ENCODE peak calls at places on chromosomes 5 and 9, in ten cellular contexts. I, W, O, D, Q, R, V, Y, K and C are unnamed samples.

GRCh38 chr5:77991084-77991483 is 214.9 kb upstream of the TBCA start:
- DNase-seq in O (no peak), K (no peak), D (no peak), Y (no peak), W (no peak), Q (no peak), I (no peak), R (peak; percentile 10), V (no peak), C (no peak)

GRCh38 chr9:129109952-129110739 is 447 bp downstream of the CRAT start:
- DNase-seq in K (no peak), D (peak; percentile 45), O (no peak), W (no peak), V (no peak), Y (no peak), Q (no peak), I (peak; percentile 66), R (no peak), C (peak; percentile 70)

GRCh38 chr5:6576861-6577501 is 55.9 kb downstream of the NSUN2 start:
- DNase-seq in Y (no peak), D (peak; percentile 74), K (peak; percentile 43), R (no peak), Q (peak; percentile 51), I (no peak), O (no peak), W (no peak), V (no peak), C (peak; percentile 36)

GRCh38 chr9:112726428-112726827 is 8.5 kb upstream of the INIP start:
- DNase-seq in I (no peak), W (no peak), Q (no peak), O (no peak), Y (no peak), D (no peak), R (no peak), V (no peak), K (no peak), C (no peak)

GRCh38 chr9:69307446-69308216 is 17.4 kb upstream of the ENTREP1 start:
- DNase-seq in V (no peak), W (no peak), K (no peak), I (no peak), Y (no peak), R (no peak), O (no peak), Q (peak; percentile 15), D (peak; percentile 77), C (peak; percentile 57)

GRCh38 chr9:21559402-21560280 is 77.5 kb upstream of the IFNE start:
- DNase-seq in R (no peak), W (peak; percentile 23), V (peak; percentile 36), K (no peak), D (peak; percentile 69), O (peak; percentile 76), Q (peak; percentile 87), I (peak; percentile 50), Y (peak; percentile 71), C (peak; percentile 45)

GRCh38 chr9:129696803-129697110 is 31.3 kb downstream of the PRRX2 start:
- DNase-seq in V (no peak), W (no peak), Q (no peak), O (no peak), D (no peak), K (no peak), I (no peak), R (no peak), Y (no peak), C (no peak)

GRCh38 chr9:126474786-126475485 is 138.8 kb upstream of the LMX1B start:
- DNase-seq in D (peak; percentile 94), V (no peak), W (no peak), Y (no peak), O (no peak), I (peak; percentile 17), R (no peak), Q (no peak), K (no peak), C (peak; percentile 46)

GRCh38 chr5:125331987-125332628 is 585.7 kb upstream of the ZNF608 start:
- DNase-seq in V (no peak), Q (no peak), W (no peak), Y (no peak), D (no peak), R (no peak), K (peak; percentile 28), O (no peak), I (no peak), C (no peak)

GRCh38 chr9:112783551-112783954 is 33.0 kb downstream of the SNX30 start:
- DNase-seq in D (no peak), I (no peak), Q (no peak), Y (no peak), K (no peak), R (no peak), V (no peak), O (no peak), W (no peak), C (no peak)

GRCh38 chr9:99954108-99954507 is 47.7 kb downstream of the STX17 start:
- DNase-seq in Y (no peak), O (no peak), K (no peak), W (no peak), D (no peak), I (no peak), V (no peak), Q (no peak), R (no peak), C (no peak)

GRCh38 chr9:89853161-89853560 is 248.3 kb downstream of the GADD45G start:
- DNase-seq in K (no peak), W (no peak), I (no peak), Q (no peak), O (peak; percentile 0), V (no peak), R (no peak), D (no peak), Y (peak; percentile 10), C (no peak)

GRCh38 chr9:14992025-14992424 is 81.8 kb upstream of the FREM1 start:
- DNase-seq in D (no peak), K (no peak), I (no peak), R (no peak), Q (no peak), V (no peak), O (no peak), Y (no peak), W (no peak), C (no peak)

GRCh38 chr5:77426670-77427069 is 65.4 kb downstream of the WDR41 start:
- DNase-seq in O (no peak), R (no peak), V (no peak), Q (peak; percentile 78), Y (no peak), W (no peak), K (no peak), D (peak; percentile 78), I (no peak), C (peak; percentile 70)

GRCh38 chr5:90528704-90529233 is 615 bp downstream of the LYSMD3 start:
- DNase-seq in R (no peak), I (no peak), D (peak; percentile 33), V (no peak), Y (no peak), O (no peak), K (peak; percentile 3), W (no peak), Q (peak; percentile 8), C (peak; percentile 62)

GRCh38 chr9:114538241-114538640 is 33.0 kb upstream of the WHRN start:
- DNase-seq in V (no peak), W (no peak), R (no peak), O (no peak), K (no peak), Q (peak; percentile 36), I (no peak), D (no peak), Y (no peak), C (no peak)

GRCh38 chr9:10260501-10260900 is 352.3 kb downstream of the PTPRD start:
- DNase-seq in I (no peak), Y (no peak), K (no peak), R (no peak), V (no peak), O (no peak), D (no peak), W (no peak), Q (no peak), C (no peak)

GRCh38 chr5:108451269-108451668 is 69.4 kb upstream of the FBXL17 start:
- DNase-seq in O (no peak), W (no peak), Q (no peak), V (no peak), I (no peak), R (no peak), D (no peak), K (no peak), Y (no peak), C (no peak)

GRCh38 chr5:120778491-120779293 is 314.6 kb downstream of the PRR16 start:
- DNase-seq in D (peak; percentile 62), R (no peak), Q (peak; percentile 35), K (no peak), W (no peak), O (no peak), Y (no peak), V (no peak), I (no peak), C (no peak)

GRCh38 chr5:55914971-55915370 is 63.8 kb downstream of the IL31RA start:
- DNase-seq in I (no peak), O (no peak), K (no peak), Y (no peak), W (no peak), Q (no peak), V (no peak), R (no peak), D (no peak), C (no peak)

GRCh38 chr5:40652441-40653220 is 27.1 kb upstream of the PTGER4 start:
- DNase-seq in K (no peak), D (no peak), I (no peak), V (no peak), Q (no peak), W (no peak), Y (no peak), R (no peak), O (no peak), C (no peak)

GRCh38 chr5:180639743-180640300 is 9.6 kb downstream of the FLT4 start:
- DNase-seq in D (no peak), Y (peak; percentile 66), R (no peak), K (no peak), W (no peak), Q (no peak), V (no peak), O (no peak), I (no peak), C (no peak)

GRCh38 chr5:58886315-58887207 is 303.7 kb downstream of the RAB3C start:
- DNase-seq in Q (peak; percentile 75), W (peak; percentile 28), V (peak; percentile 38), D (peak; percentile 83), O (peak; percentile 76), I (peak; percentile 66), K (peak; percentile 10), R (peak; percentile 52), Y (peak; percentile 75), C (peak; percentile 66)

GRCh38 chr9:134485653-134486052 is 155.9 kb upstream of the COL5A1 start:
- DNase-seq in W (no peak), Y (no peak), K (no peak), Q (no peak), D (no peak), R (no peak), I (no peak), V (no peak), O (no peak), C (no peak)